ENCODE peak calls at places on chromosomes 2 and 18, in four cellular contexts. O is psoas muscle; Y is CD8-positive, alpha-beta T cell; C is neural progenitor cell. X is an unnamed sample.

GRCh38 chr18:29154758-29155725 is 978.1 kb upstream of the CDH2 start:
- DNase-seq in O (no peak), Y (no peak), C (no peak), X (no peak)

GRCh38 chr2:235740821-235741220 is 247.0 kb downstream of the AGAP1 start:
- DNase-seq in O (no peak), Y (no peak), C (peak; percentile 62), X (no peak)

GRCh38 chr2:68487773-68488355 is 20.5 kb downstream of the APLF start:
- DNase-seq in O (no peak), Y (no peak), C (peak; percentile 9), X (no peak)

GRCh38 chr2:9640403-9641104 is 9.8 kb upstream of the YWHAQ start:
- DNase-seq in O (no peak), Y (no peak), C (no peak), X (no peak)

GRCh38 chr2:20619624-20620024 is 31.3 kb downstream of the HS1BP3 start:
- DNase-seq in O (peak; percentile 66), Y (no peak), C (no peak), X (peak; percentile 70)

GRCh38 chr2:121191191-121192170 is 93.5 kb downstream of the TFCP2L1 start:
- DNase-seq in O (no peak), Y (no peak), C (no peak), X (no peak)

GRCh38 chr2:58731488-58731869 is 490.4 kb upstream of the FANCL start:
- DNase-seq in O (no peak), Y (no peak), C (no peak), X (no peak)

GRCh38 chr2:12515871-12516270 is 200.9 kb upstream of the TRIB2 start:
- DNase-seq in O (no peak), Y (no peak), C (no peak), X (no peak)

GRCh38 chr2:26312471-26312870 is 33.5 kb upstream of the SELENOI start:
- DNase-seq in O (no peak), Y (no peak), C (no peak), X (peak; percentile 49)

GRCh38 chr18:42533010-42533409 is 578.0 kb downstream of the PIK3C3 start:
- DNase-seq in O (no peak), Y (no peak), C (no peak), X (no peak)

GRCh38 chr18:24876266-24876665 is 415.8 kb downstream of the HRH4 start:
- DNase-seq in O (no peak), Y (no peak), C (no peak), X (no peak)

GRCh38 chr2:229887441-229887840 is 34.4 kb downstream of the TRIP12 start:
- DNase-seq in O (no peak), Y (no peak), C (no peak), X (no peak)

GRCh38 chr2:1900736-1901135 is 156.4 kb upstream of the PXDN start:
- DNase-seq in O (no peak), Y (no peak), C (peak; percentile 75), X (no peak)

GRCh38 chr2:47724221-47724981 is 58.5 kb upstream of the MSH6 start:
- DNase-seq in O (no peak), Y (no peak), C (peak; percentile 6), X (no peak)

GRCh38 chr2:175039490-175039889 is 34.3 kb upstream of the CHN1 start:
- DNase-seq in O (no peak), Y (no peak), C (no peak), X (no peak)

GRCh38 chr2:157150747-157151146 is 106.8 kb upstream of the GALNT5 start:
- DNase-seq in O (no peak), Y (no peak), C (no peak), X (no peak)

GRCh38 chr18:58316943-58317342 is 272.9 kb downstream of the NEDD4L start:
- DNase-seq in O (no peak), Y (no peak), C (no peak), X (no peak)

GRCh38 chr2:231146656-231147055 is 21.8 kb upstream of the HTR2B start:
- DNase-seq in O (no peak), Y (no peak), C (no peak), X (no peak)

GRCh38 chr2:143768991-143769390 is 639.8 kb downstream of the ARHGAP15 start:
- DNase-seq in O (no peak), Y (no peak), C (no peak), X (no peak)

GRCh38 chr2:127143851-127144782 is 37.2 kb upstream of the BIN1 start:
- DNase-seq in O (no peak), Y (no peak), C (no peak), X (peak; percentile 58)

GRCh38 chr18:51030537-51031258 is 685 bp downstream of the SMAD4 start:
- DNase-seq in O (peak; percentile 89), Y (peak; percentile 66), C (peak; percentile 90), X (peak; percentile 93)

GRCh38 chr2:16224298-16225045 is 284.1 kb downstream of the MYCN start:
- DNase-seq in O (no peak), Y (no peak), C (peak; percentile 21), X (no peak)

GRCh38 chr2:128406629-128407252 is 88.1 kb upstream of the HS6ST1 start:
- DNase-seq in O (peak; percentile 30), Y (no peak), C (no peak), X (no peak)

GRCh38 chr18:43661570-43661969 is 384.3 kb upstream of the SYT4 start:
- DNase-seq in O (no peak), Y (no peak), C (peak; percentile 53), X (no peak)

GRCh38 chr18:63578357-63578958 is 8.7 kb upstream of the SERPINB13 start:
- DNase-seq in O (no peak), Y (no peak), C (peak; percentile 55), X (no peak)

GRCh38 chr2:157840568-157841156 is 35.5 kb downstream of the ACVR1 start:
- DNase-seq in O (peak; percentile 61), Y (no peak), C (no peak), X (peak; percentile 84)

GRCh38 chr2:145957929-145958328 is 1438.0 kb upstream of the ZEB2 start:
- DNase-seq in O (no peak), Y (no peak), C (no peak), X (no peak)

GRCh38 chr18:484749-485464 is 15.6 kb downstream of the COLEC12 start:
- DNase-seq in O (no peak), Y (no peak), C (no peak), X (no peak)

GRCh38 chr2:179686718-179687342 is 174.6 kb downstream of the ZNF385B start:
- DNase-seq in O (no peak), Y (no peak), C (no peak), X (no peak)

GRCh38 chr18:44954256-44954655 is 273.6 kb downstream of the SETBP1 start:
- DNase-seq in O (no peak), Y (no peak), C (no peak), X (no peak)

GRCh38 chr2:119694994-119695521 is 16.1 kb downstream of the TMEM177 start:
- DNase-seq in O (no peak), Y (peak; percentile 31), C (no peak), X (no peak)

GRCh38 chr2:37561615-37562569 is 109.5 kb downstream of the CDC42EP3 start:
- DNase-seq in O (no peak), Y (peak; percentile 13), C (no peak), X (no peak)

GRCh38 chr18:4987452-4988405 is 209.3 kb downstream of the AKAIN1 start:
- DNase-seq in O (no peak), Y (no peak), C (peak; percentile 81), X (no peak)

GRCh38 chr2:119821266-119821665 is 61.5 kb downstream of the PTPN4 start:
- DNase-seq in O (no peak), Y (no peak), C (no peak), X (no peak)

GRCh38 chr2:27687232-27687631 is 23.5 kb downstream of the SLC4A1AP start:
- DNase-seq in O (no peak), Y (no peak), C (no peak), X (no peak)

DNA sequence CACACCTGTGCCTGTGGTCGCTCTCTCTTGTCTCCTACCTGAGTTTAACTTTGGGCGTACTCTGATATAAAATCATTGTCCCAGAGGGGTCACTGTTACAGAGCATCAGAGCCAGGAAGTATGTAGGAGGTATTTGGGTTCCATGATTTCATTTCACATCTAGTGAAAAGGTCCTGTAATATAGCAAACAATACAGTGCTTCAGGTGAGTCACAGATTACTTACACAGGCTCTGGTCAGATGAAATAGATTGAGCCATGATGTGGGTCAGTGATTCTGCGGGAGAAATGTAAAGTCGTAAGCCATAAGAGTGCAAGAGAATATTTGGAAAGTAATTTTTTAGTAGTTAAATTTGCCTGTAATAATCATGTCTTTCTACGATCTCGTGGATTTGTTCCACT is 70.2 kb downstream of the SOCS6 start:
- DNase-seq in O (no peak), Y (no peak), C (no peak), X (no peak)
- H3K27ac ChIP-seq in O (no peak overlapping the region), Y (no peak overlapping the region), C (no peak overlapping the region), X (no peak overlapping the region)

GRCh38 chr2:39851691-39852110 is 72.6 kb upstream of the THUMPD2 start:
- DNase-seq in O (no peak), Y (no peak), C (peak; percentile 53), X (peak; percentile 77)
- TF ChIP-seq CTCF in O (no peak), Y (no peak), C (no peak), X (no peak)

DNA sequence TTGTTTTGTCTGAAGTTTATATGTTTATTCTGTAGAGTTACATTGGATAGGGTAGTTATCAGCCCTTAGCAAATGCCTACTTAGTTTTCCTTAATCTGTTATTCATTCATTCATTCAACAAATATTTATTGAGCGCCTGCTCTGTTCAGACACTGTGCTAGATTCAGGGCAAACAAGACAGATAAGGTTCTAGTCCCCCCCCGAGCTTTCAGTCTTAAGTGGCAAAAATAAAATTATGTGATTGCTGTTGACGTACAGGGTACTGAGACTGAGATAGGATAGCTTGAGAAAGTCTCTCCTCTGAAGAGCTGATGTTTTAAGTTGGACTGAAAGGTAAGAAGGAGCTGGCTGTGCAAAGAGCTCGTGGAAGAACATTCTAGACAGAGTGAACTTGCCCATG is 58.7 kb downstream of the CRIM1 start:
- DNase-seq in O (no peak), Y (no peak), C (no peak), X (no peak)
- H3K27ac ChIP-seq in O (peak overlapping the region; percentile 36), Y (no peak overlapping the region), C (no peak overlapping the region), X (no peak overlapping the region)

GRCh38 chr2:153870308-153870707 is 1.4 kb upstream of the GALNT13 start:
- DNase-seq in O (no peak), Y (no peak), C (peak; percentile 34), X (no peak)
- TF ChIP-seq CTCF in O (no peak), Y (no peak), C (peak; percentile 53), X (no peak)